ENCODE peak calls at places on chromosomes 5 and 9, in six cellular contexts. One of them, this sample, is unnamed.

GRCh38 chr5:135071311-135071710 is 37.3 kb upstream of the PITX1 start:
- DNase-seq in K562: no peak
- DNase-seq in GM12878: no peak
- DNase-seq in HepG2: no peak
- DNase-seq in SK-N-SH: no peak
- DNase-seq in H1: no peak
- DNase-seq in this sample: no peak

GRCh38 chr5:116652196-116652729 is 77.6 kb upstream of the SEMA6A start:
- DNase-seq in K562: no peak
- DNase-seq in GM12878: peak; percentile 85
- DNase-seq in HepG2: peak; percentile 97
- DNase-seq in SK-N-SH: no peak
- DNase-seq in H1: peak; percentile 39
- DNase-seq in this sample: no peak

GRCh38 chr9:133606722-133607053 is 2.5 kb downstream of the FAM163B start:
- DNase-seq in K562: no peak
- DNase-seq in GM12878: no peak
- DNase-seq in HepG2: no peak
- DNase-seq in SK-N-SH: no peak
- DNase-seq in H1: no peak
- DNase-seq in this sample: no peak

GRCh38 chr9:137760426-137760825 is 117.2 kb upstream of the CACNA1B start:
- DNase-seq in K562: no peak
- DNase-seq in GM12878: no peak
- DNase-seq in HepG2: no peak
- DNase-seq in SK-N-SH: no peak
- DNase-seq in H1: no peak
- DNase-seq in this sample: no peak

GRCh38 chr9:87236546-87236945 is 261.1 kb upstream of the DAPK1 start:
- DNase-seq in K562: no peak
- DNase-seq in GM12878: no peak
- DNase-seq in HepG2: no peak
- DNase-seq in SK-N-SH: no peak
- DNase-seq in H1: no peak
- DNase-seq in this sample: no peak

GRCh38 chr9:113570106-113570505 is 106.6 kb downstream of the RGS3 start:
- DNase-seq in K562: no peak
- DNase-seq in GM12878: no peak
- DNase-seq in HepG2: no peak
- DNase-seq in SK-N-SH: no peak
- DNase-seq in H1: no peak
- DNase-seq in this sample: no peak

GRCh38 chr9:130468566-130468965 is 23.8 kb downstream of the ASS1 start:
- DNase-seq in K562: no peak
- DNase-seq in GM12878: no peak
- DNase-seq in HepG2: no peak
- DNase-seq in SK-N-SH: no peak
- DNase-seq in H1: no peak
- DNase-seq in this sample: no peak

GRCh38 chr5:149497357-149497756 is 53.9 kb downstream of the CSNK1A1 start:
- DNase-seq in K562: no peak
- DNase-seq in GM12878: no peak
- DNase-seq in HepG2: no peak
- DNase-seq in SK-N-SH: no peak
- DNase-seq in H1: no peak
- DNase-seq in this sample: no peak

GRCh38 chr5:179221196-179221876 is 123.9 kb downstream of the ADAMTS2 start:
- DNase-seq in K562: no peak
- DNase-seq in GM12878: no peak
- DNase-seq in HepG2: no peak
- DNase-seq in SK-N-SH: peak; percentile 21
- DNase-seq in H1: no peak
- DNase-seq in this sample: no peak

GRCh38 chr9:76314321-76314720 is 79.9 kb downstream of the RFK start:
- DNase-seq in K562: no peak
- DNase-seq in GM12878: no peak
- DNase-seq in HepG2: no peak
- DNase-seq in SK-N-SH: no peak
- DNase-seq in H1: no peak
- DNase-seq in this sample: no peak

GRCh38 chr9:12463641-12464040 is 229.5 kb upstream of the TYRP1 start:
- DNase-seq in K562: no peak
- DNase-seq in GM12878: no peak
- DNase-seq in HepG2: no peak
- DNase-seq in SK-N-SH: no peak
- DNase-seq in H1: no peak
- DNase-seq in this sample: no peak

GRCh38 chr5:143235423-143235822 is 168.1 kb downstream of the NR3C1 start:
- DNase-seq in K562: no peak
- DNase-seq in GM12878: no peak
- DNase-seq in HepG2: no peak
- DNase-seq in SK-N-SH: no peak
- DNase-seq in H1: no peak
- DNase-seq in this sample: no peak

GRCh38 chr5:172688735-172689572 is 47.9 kb downstream of the NEURL1B start:
- DNase-seq in K562: no peak
- DNase-seq in GM12878: no peak
- DNase-seq in HepG2: no peak
- DNase-seq in SK-N-SH: peak; percentile 68
- DNase-seq in H1: no peak
- DNase-seq in this sample: no peak

GRCh38 chr9:116671605-116672004 is 15.5 kb upstream of the TRIM32 start:
- DNase-seq in K562: no peak
- DNase-seq in GM12878: peak; percentile 31
- DNase-seq in HepG2: no peak
- DNase-seq in SK-N-SH: no peak
- DNase-seq in H1: no peak
- DNase-seq in this sample: no peak

GRCh38 chr5:63261695-63262094 is 683.1 kb downstream of the LRRC70 start:
- DNase-seq in K562: no peak
- DNase-seq in GM12878: no peak
- DNase-seq in HepG2: no peak
- DNase-seq in SK-N-SH: no peak
- DNase-seq in H1: no peak
- DNase-seq in this sample: no peak

GRCh38 chr9:89345476-89345875 is 27.2 kb downstream of the SECISBP2 start:
- DNase-seq in K562: no peak
- DNase-seq in GM12878: no peak
- DNase-seq in HepG2: no peak
- DNase-seq in SK-N-SH: no peak
- DNase-seq in H1: no peak
- DNase-seq in this sample: no peak

GRCh38 chr5:108303611-108304010 is 78.3 kb downstream of the FBXL17 start:
- DNase-seq in K562: no peak
- DNase-seq in GM12878: no peak
- DNase-seq in HepG2: no peak
- DNase-seq in SK-N-SH: no peak
- DNase-seq in H1: no peak
- DNase-seq in this sample: no peak

GRCh38 chr5:55306641-55307382 is 682 bp downstream of the DHX29 start:
- DNase-seq in K562: peak; percentile 32
- DNase-seq in GM12878: no peak
- DNase-seq in HepG2: peak; percentile 27
- DNase-seq in SK-N-SH: peak; percentile 40
- DNase-seq in H1: no peak
- DNase-seq in this sample: no peak

GRCh38 chr5:160470437-160471341 is 49.0 kb downstream of the PTTG1 start:
- DNase-seq in K562: no peak
- DNase-seq in GM12878: no peak
- DNase-seq in HepG2: no peak
- DNase-seq in SK-N-SH: no peak
- DNase-seq in H1: no peak
- DNase-seq in this sample: no peak

GRCh38 chr9:16873131-16873787 is 2.8 kb upstream of the BNC2 start:
- DNase-seq in K562: no peak
- DNase-seq in GM12878: no peak
- DNase-seq in HepG2: no peak
- DNase-seq in SK-N-SH: no peak
- DNase-seq in H1: no peak
- DNase-seq in this sample: no peak

GRCh38 chr9:72575673-72576072 is 54.3 kb downstream of the TMC1 start:
- DNase-seq in K562: no peak
- DNase-seq in GM12878: no peak
- DNase-seq in HepG2: no peak
- DNase-seq in SK-N-SH: no peak
- DNase-seq in H1: no peak
- DNase-seq in this sample: no peak

GRCh38 chr5:143471041-143471509 is 67.6 kb upstream of the NR3C1 start:
- DNase-seq in K562: no peak
- DNase-seq in GM12878: no peak
- DNase-seq in HepG2: no peak
- DNase-seq in SK-N-SH: no peak
- DNase-seq in H1: no peak
- DNase-seq in this sample: no peak

GRCh38 chr5:10503997-10504761 is 59.7 kb upstream of the ANKRD33B start:
- DNase-seq in K562: peak; percentile 95
- DNase-seq in GM12878: no peak
- DNase-seq in HepG2: peak; percentile 41
- DNase-seq in SK-N-SH: peak; percentile 49
- DNase-seq in H1: no peak
- DNase-seq in this sample: no peak

GRCh38 chr5:72613515-72613914 is 106.3 kb upstream of the ZNF366 start:
- DNase-seq in K562: no peak
- DNase-seq in GM12878: no peak
- DNase-seq in HepG2: no peak
- DNase-seq in SK-N-SH: no peak
- DNase-seq in H1: no peak
- DNase-seq in this sample: no peak

GRCh38 chr5:72608297-72608696 is 101.1 kb upstream of the ZNF366 start:
- DNase-seq in K562: no peak
- DNase-seq in GM12878: no peak
- DNase-seq in HepG2: no peak
- DNase-seq in SK-N-SH: peak; percentile 61
- DNase-seq in H1: no peak
- DNase-seq in this sample: no peak

GRCh38 chr5:72608922-72609321 is 101.7 kb upstream of the ZNF366 start:
- DNase-seq in K562: no peak
- DNase-seq in GM12878: no peak
- DNase-seq in HepG2: no peak
- DNase-seq in SK-N-SH: peak; percentile 32
- DNase-seq in H1: no peak
- DNase-seq in this sample: no peak

GRCh38 chr5:72612810-72613209 is 105.6 kb upstream of the ZNF366 start:
- DNase-seq in K562: no peak
- DNase-seq in GM12878: no peak
- DNase-seq in HepG2: no peak
- DNase-seq in SK-N-SH: no peak
- DNase-seq in H1: no peak
- DNase-seq in this sample: no peak

DNA sequence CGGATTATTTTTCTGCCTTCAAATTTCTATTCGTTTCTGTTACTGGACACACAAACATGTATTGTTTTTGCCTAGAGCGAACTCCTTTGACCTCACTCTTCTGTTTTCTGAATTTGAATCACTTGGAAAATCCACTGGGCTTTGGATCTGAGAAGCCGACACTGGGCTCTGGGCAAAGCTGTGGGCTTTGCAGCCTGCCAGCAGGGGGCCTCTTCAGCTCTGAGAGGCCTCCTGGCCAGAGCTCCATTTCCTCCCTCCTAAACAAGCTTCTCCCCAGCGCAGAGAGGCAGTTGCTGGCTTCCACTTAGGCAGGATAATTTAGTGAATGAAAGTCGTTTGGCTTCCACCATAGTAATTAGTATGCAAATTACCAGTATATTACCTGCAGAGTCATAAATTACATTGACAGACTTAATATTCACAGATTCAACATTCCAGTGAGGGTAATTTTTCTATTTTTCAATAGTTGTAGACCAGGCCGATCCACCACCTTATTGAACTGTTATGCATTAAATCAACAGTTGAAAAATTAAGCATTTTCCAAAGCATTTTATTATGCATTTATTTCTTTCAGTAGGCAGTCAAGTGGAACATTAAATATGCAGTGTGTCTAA is 104.0 kb upstream of the ZNF366 start:
- DNase-seq in K562: peak; percentile 83
- DNase-seq in GM12878: no peak
- DNase-seq in HepG2: peak; percentile 43
- DNase-seq in SK-N-SH: peak; percentile 66
- DNase-seq in H1: peak; percentile 39
- DNase-seq in this sample: no peak
- TF ChIP-seq POLR2AphosphoS5 in K562: no peak
- TF ChIP-seq POLR2AphosphoS5 in GM12878: no peak
- TF ChIP-seq POLR2AphosphoS5 in HepG2: no peak
- TF ChIP-seq POLR2AphosphoS5 in SK-N-SH: no peak
- TF ChIP-seq POLR2AphosphoS5 in H1: no peak
- TF ChIP-seq POLR2AphosphoS5 in this sample: no peak

GRCh38 chr5:16656561-16657191 is 39.9 kb upstream of the RETREG1 start:
- DNase-seq in K562: no peak
- DNase-seq in GM12878: no peak
- DNase-seq in HepG2: no peak
- DNase-seq in SK-N-SH: no peak
- DNase-seq in H1: no peak
- DNase-seq in this sample: no peak
- TF ChIP-seq GABPA in K562: no peak
- TF ChIP-seq GABPA in GM12878: no peak
- TF ChIP-seq GABPA in HepG2: no peak
- TF ChIP-seq GABPA in SK-N-SH: no peak
- TF ChIP-seq GABPA in H1: no peak
- TF ChIP-seq GABPA in this sample: no peak

GRCh38 chr5:40270274-40270855 is 409.4 kb upstream of the PTGER4 start:
- DNase-seq in K562: no peak
- DNase-seq in GM12878: no peak
- DNase-seq in HepG2: no peak
- DNase-seq in SK-N-SH: no peak
- DNase-seq in H1: no peak
- DNase-seq in this sample: no peak
- TF ChIP-seq POLR2AphosphoS5 in K562: no peak
- TF ChIP-seq POLR2AphosphoS5 in GM12878: no peak
- TF ChIP-seq POLR2AphosphoS5 in HepG2: no peak
- TF ChIP-seq POLR2AphosphoS5 in SK-N-SH: no peak
- TF ChIP-seq POLR2AphosphoS5 in H1: no peak
- TF ChIP-seq POLR2AphosphoS5 in this sample: no peak

DNA sequence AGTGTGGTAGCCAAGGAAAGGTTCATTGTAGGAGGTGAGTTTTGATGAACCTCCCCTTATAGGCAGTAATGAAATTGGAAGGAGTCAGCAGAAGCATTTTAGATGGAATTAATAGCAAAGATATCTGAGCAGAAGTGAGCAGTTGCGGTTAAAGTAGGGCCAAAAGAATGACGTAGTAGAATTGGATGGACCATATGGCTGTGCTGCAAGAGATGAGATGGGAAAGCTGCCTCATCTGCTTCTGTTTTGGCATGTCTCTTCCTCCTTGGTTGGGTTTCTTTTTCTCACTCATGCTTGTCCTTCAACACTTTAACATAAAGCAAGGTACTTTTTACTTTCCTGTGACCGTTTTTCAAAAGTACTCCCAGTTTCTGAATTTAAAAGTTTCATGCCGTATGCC is 55.8 kb downstream of the AQP7 start:
- DNase-seq in K562: no peak
- DNase-seq in GM12878: no peak
- DNase-seq in HepG2: no peak
- DNase-seq in SK-N-SH: no peak
- DNase-seq in H1: no peak
- DNase-seq in this sample: no peak
- TF ChIP-seq GABPA in K562: no peak
- TF ChIP-seq GABPA in GM12878: no peak
- TF ChIP-seq GABPA in HepG2: no peak
- TF ChIP-seq GABPA in SK-N-SH: no peak
- TF ChIP-seq GABPA in H1: no peak
- TF ChIP-seq GABPA in this sample: no peak

This sample was measured in HL-60.